ENCODE peak calls at places on chromosomes 1 and 21, in eight cellular contexts. L, N, B, Q, M, W, V and U are unnamed samples.

GRCh38 chr1:180155202-180155682 is 573 bp downstream of the QSOX1 start:
- DNase-seq in Q (peak; percentile 36), W (peak; percentile 27), B (no peak), M (peak; percentile 33), N (peak; percentile 54), L (no peak), V (peak; percentile 18), U (peak; percentile 44)

GRCh38 chr1:26696645-26697440 is 1.0 kb downstream of the ARID1A start:
- DNase-seq in Q (peak; percentile 35), W (no peak), M (no peak), B (peak; percentile 50), V (peak; percentile 44), N (no peak), L (peak; percentile 80), U (no peak)

GRCh38 chr1:56313560-56313959 is 265.8 kb downstream of the PLPP3 start:
- DNase-seq in V (no peak), Q (no peak), W (no peak), B (no peak), N (no peak), M (no peak), L (no peak), U (no peak)

GRCh38 chr1:182841368-182841988 is 2.3 kb downstream of the DHX9 start:
- DNase-seq in B (no peak), L (no peak), V (peak; percentile 27), M (peak; percentile 43), N (no peak), Q (peak; percentile 21), W (peak; percentile 71), U (peak; percentile 13)

GRCh38 chr1:1032428-1032827 is 12.5 kb downstream of the AGRN start:
- DNase-seq in L (peak; percentile 90), Q (no peak), M (no peak), B (no peak), W (no peak), N (peak; percentile 53), V (peak; percentile 43), U (peak; percentile 40)

GRCh38 chr1:11707621-11708276 is 16.2 kb downstream of the DRAXIN start:
- DNase-seq in W (no peak), Q (peak; percentile 56), B (peak; percentile 89), M (no peak), V (peak; percentile 30), N (no peak), L (peak; percentile 75), U (peak; percentile 47)

GRCh38 chr1:206513312-206514111 is 6.2 kb downstream of the RASSF5 start:
- DNase-seq in V (no peak), N (no peak), L (no peak), M (peak; percentile 92), B (peak; percentile 83), W (no peak), Q (peak; percentile 50), U (no peak)

GRCh38 chr1:18012686-18013085 is 94.9 kb upstream of the IGSF21 start:
- DNase-seq in V (no peak), Q (no peak), W (no peak), B (no peak), N (peak; percentile 9), L (no peak), M (no peak), U (peak; percentile 3)

GRCh38 chr1:195745170-195746009 is 862.9 kb downstream of the KCNT2 start:
- DNase-seq in V (no peak), Q (no peak), L (no peak), N (no peak), B (no peak), M (no peak), W (no peak), U (no peak)

GRCh38 chr1:226864311-226864710 is 6.1 kb upstream of the PSEN2 start:
- DNase-seq in W (no peak), N (no peak), Q (no peak), L (no peak), M (no peak), V (no peak), B (no peak), U (no peak)

GRCh38 chr1:220775238-220775853 is 11.4 kb upstream of the MTARC1 start:
- DNase-seq in N (peak; percentile 75), M (peak; percentile 31), B (no peak), Q (peak; percentile 70), V (peak; percentile 62), W (no peak), L (peak; percentile 86), U (no peak)

GRCh38 chr1:20216574-20216973 is 30.3 kb upstream of the PLA2G2C start:
- DNase-seq in W (peak; percentile 8), M (peak; percentile 28), L (no peak), V (peak; percentile 43), Q (no peak), N (peak; percentile 60), B (no peak), U (peak; percentile 64)

GRCh38 chr1:11279630-11280029 is 6.6 kb downstream of the UBIAD1 start:
- DNase-seq in L (no peak), W (no peak), M (no peak), N (no peak), B (no peak), Q (no peak), V (no peak), U (no peak)

GRCh38 chr1:9338354-9339250 is 45.9 kb downstream of the SPSB1 start:
- DNase-seq in B (peak; percentile 51), L (no peak), M (no peak), N (no peak), W (no peak), V (peak; percentile 84), Q (no peak), U (peak; percentile 55)

GRCh38 chr21:40707271-40707670 is 139.7 kb downstream of the DSCAM start:
- DNase-seq in V (no peak), N (no peak), L (no peak), B (no peak), Q (no peak), M (no peak), W (peak; percentile 41), U (no peak)

GRCh38 chr1:39288735-39289465 is 84.4 kb downstream of the MACF1 start:
- DNase-seq in V (no peak), L (no peak), B (no peak), Q (no peak), W (no peak), N (no peak), M (peak; percentile 36), U (no peak)

GRCh38 chr1:22208973-22209378 is 66.1 kb upstream of the WNT4 start:
- DNase-seq in B (no peak), L (no peak), W (no peak), N (no peak), Q (no peak), M (no peak), V (no peak), U (peak; percentile 72)

GRCh38 chr21:43369596-43370090 is 57.3 kb downstream of the SIK1 start:
- DNase-seq in Q (no peak), N (no peak), V (no peak), B (no peak), L (no peak), M (no peak), W (no peak), U (no peak)

GRCh38 chr1:236284291-236284711 is 2.5 kb upstream of the ERO1B start:
- DNase-seq in V (no peak), Q (no peak), L (no peak), M (no peak), W (no peak), B (no peak), N (peak; percentile 5), U (no peak)

GRCh38 chr1:220767312-220768126 is 19.2 kb upstream of the MTARC1 start:
- DNase-seq in M (no peak), W (no peak), B (no peak), N (no peak), V (no peak), Q (no peak), L (no peak), U (no peak)

GRCh38 chr1:228810385-228810784 is 75.1 kb downstream of the RHOU start:
- DNase-seq in L (no peak), M (no peak), W (no peak), N (no peak), B (no peak), V (no peak), Q (no peak), U (no peak)

GRCh38 chr1:204250428-204251030 is 36.7 kb upstream of the GOLT1A start:
- DNase-seq in Q (no peak), N (no peak), M (no peak), W (no peak), V (no peak), L (no peak), B (no peak), U (no peak)

GRCh38 chr21:33293136-33293535 is 27.0 kb downstream of the IL10RB start:
- DNase-seq in W (no peak), M (no peak), L (no peak), N (no peak), B (peak; percentile 45), V (no peak), Q (no peak), U (no peak)

GRCh38 chr21:41830764-41831452 is 48.2 kb downstream of the PRDM15 start:
- DNase-seq in V (no peak), L (peak; percentile 60), Q (no peak), W (no peak), N (no peak), B (no peak), M (no peak), U (no peak)

GRCh38 chr1:171280596-171280995 is 32.3 kb downstream of the FMO1 start:
- DNase-seq in B (no peak), Q (no peak), L (no peak), N (no peak), M (no peak), W (no peak), V (no peak), U (no peak)

GRCh38 chr1:23129846-23130245 is 38.8 kb downstream of the LUZP1 start:
- DNase-seq in B (no peak), N (no peak), L (no peak), M (peak; percentile 40), V (no peak), Q (no peak), W (peak; percentile 26), U (no peak)

GRCh38 chr1:110677016-110677415 is 2.3 kb upstream of the KCNA3 start:
- DNase-seq in W (no peak), L (no peak), Q (no peak), B (no peak), V (no peak), N (no peak), M (no peak), U (no peak)

GRCh38 chr21:41953249-41953830 is 478 bp downstream of the C2CD2 start:
- DNase-seq in V (peak; percentile 51), W (no peak), N (peak; percentile 32), Q (peak; percentile 28), B (peak; percentile 50), M (no peak), L (no peak), U (peak; percentile 13)

GRCh38 chr1:30816211-30817082 is 58.9 kb upstream of the LAPTM5 start:
- DNase-seq in V (peak; percentile 31), Q (peak; percentile 38), N (peak; percentile 96), L (peak; percentile 97), B (peak; percentile 56), M (peak; percentile 94), W (peak; percentile 100), U (peak; percentile 94)